ENCODE peak calls at places on chromosomes 6 and 20, in six cellular contexts. Y, A, V, Z, L and M are unnamed samples.
A peak's percentile ranks its signal among the peaks of the same experiment; 100 is the strongest.

GRCh38 chr6:146224988-146225387 is 196.1 kb downstream of the GRM1 start:
- DNase-seq in Y (no peak), A (no peak), V (no peak), Z (no peak), L (no peak), M (no peak)

GRCh38 chr6:36428911-36429310 is 13.7 kb downstream of the PXT1 start:
- DNase-seq in Y (no peak), A (no peak), V (no peak), Z (no peak), L (no peak), M (no peak)

GRCh38 chr6:32882879-32883250 is 28.9 kb downstream of the PSMB9 start:
- DNase-seq in Y (no peak), A (no peak), V (no peak), Z (peak; percentile 72), L (no peak), M (peak; percentile 43)

GRCh38 chr6:154197176-154197850 is 158.3 kb downstream of the OPRM1 start:
- DNase-seq in Y (no peak), A (no peak), V (no peak), Z (peak; percentile 11), L (peak; percentile 57), M (peak; percentile 37)

GRCh38 chr20:37194616-37195015 is 15.3 kb upstream of the MROH8 start:
- DNase-seq in Y (no peak), A (no peak), V (no peak), Z (no peak), L (no peak), M (no peak)

GRCh38 chr20:53405070-53405603 is 188.5 kb downstream of the ZNF217 start:
- DNase-seq in Y (no peak), A (no peak), V (no peak), Z (no peak), L (no peak), M (no peak)

GRCh38 chr20:59299961-59300340 is 460 bp upstream of the EDN3 start:
- DNase-seq in Y (no peak), A (no peak), V (peak; percentile 55), Z (no peak), L (no peak), M (no peak)

GRCh38 chr6:42452171-42453026 is 673 bp upstream of the TRERF1 start:
- DNase-seq in Y (peak; percentile 61), A (peak; percentile 86), V (peak; percentile 86), Z (peak; percentile 78), L (peak; percentile 86), M (peak; percentile 84)

GRCh38 chr6:33748851-33749250 is 2.1 kb upstream of the IP6K3 start:
- DNase-seq in Y (no peak), A (no peak), V (no peak), Z (no peak), L (no peak), M (no peak)